ENCODE peak calls at places on chromosome 4, in eight cellular contexts. Y, B, F, P, H, G, M and S are unnamed samples.

GRCh38 chr4:40121515-40121914 is 64.9 kb downstream of the N4BP2 start:
- DNase-seq in H (no peak), P (peak; percentile 89), F (no peak), M (no peak), G (no peak), B (no peak), Y (no peak), S (no peak)

GRCh38 chr4:88158360-88159136 is at the start of gene ABCG2:
- DNase-seq in G (no peak), H (no peak), Y (peak; percentile 82), M (no peak), F (peak; percentile 26), B (peak; percentile 84), P (peak; percentile 75), S (no peak)

GRCh38 chr4:42855779-42856178 is 36.7 kb upstream of the GRXCR1 start:
- DNase-seq in Y (no peak), F (no peak), M (no peak), G (no peak), P (no peak), B (no peak), H (no peak), S (no peak)

GRCh38 chr4:179196511-179196910 is 1754.3 kb upstream of the AGA start:
- DNase-seq in G (no peak), B (no peak), M (no peak), P (peak; percentile 56), F (no peak), Y (no peak), H (no peak), S (no peak)

GRCh38 chr4:147011386-147011785 is 65.7 kb upstream of the TTC29 start:
- DNase-seq in H (no peak), B (no peak), P (no peak), F (no peak), G (no peak), M (no peak), Y (no peak), S (no peak)

GRCh38 chr4:27763830-27764525 is 903.3 kb downstream of the STIM2 start:
- DNase-seq in F (no peak), B (no peak), H (no peak), Y (no peak), P (no peak), M (no peak), G (no peak), S (no peak)

GRCh38 chr4:52244773-52245360 is 193.8 kb downstream of the SPATA18 start:
- DNase-seq in P (no peak), H (no peak), Y (no peak), M (no peak), B (no peak), F (no peak), G (no peak), S (no peak)

GRCh38 chr4:100356172-100356571 is 161.7 kb downstream of the EMCN start:
- DNase-seq in P (no peak), G (no peak), M (no peak), F (no peak), Y (no peak), H (no peak), B (no peak), S (no peak)

GRCh38 chr4:126807132-126807531 is 825.6 kb upstream of the INTU start:
- DNase-seq in H (no peak), P (peak; percentile 4), B (no peak), G (no peak), Y (no peak), F (no peak), M (no peak), S (no peak)

GRCh38 chr4:76342191-76342590 is 35.7 kb downstream of the STBD1 start:
- DNase-seq in B (no peak), F (no peak), M (no peak), Y (no peak), P (no peak), H (no peak), G (no peak), S (no peak)

DNA sequence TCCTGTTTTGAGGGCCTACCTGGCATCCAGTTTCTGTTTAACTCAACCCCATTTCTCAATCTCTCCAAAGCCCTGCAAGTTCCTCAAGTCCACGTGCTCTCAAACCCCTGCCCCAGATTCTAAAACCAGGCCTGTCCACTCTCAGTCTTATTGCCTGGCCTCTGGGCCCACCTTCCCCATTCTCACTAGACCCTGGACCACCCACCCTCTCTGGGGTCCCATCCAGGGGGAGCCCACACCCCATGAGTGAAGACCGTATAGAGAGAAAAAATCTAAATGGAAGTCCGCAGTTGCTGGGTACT is 58.3 kb downstream of the TLR10 start:
- DNase-seq in Y (no peak), M (no peak), G (no peak), H (no peak), P (no peak), B (no peak), F (no peak), S (no peak)
- H3K27ac ChIP-seq in Y (no peak overlapping the region), M (no peak overlapping the region), G (no peak overlapping the region), H (no peak overlapping the region), P (no peak overlapping the region), B (no peak overlapping the region), F (no peak overlapping the region), S (no peak overlapping the region)

GRCh38 chr4:4408576-4409335 is 21.9 kb downstream of the NSG1 start:
- DNase-seq in B (no peak), H (no peak), Y (peak; percentile 61), G (no peak), P (no peak), M (no peak), F (no peak), S (no peak)

GRCh38 chr4:4410271-4410670 is 23.4 kb downstream of the NSG1 start:
- DNase-seq in Y (no peak), H (no peak), P (no peak), F (no peak), M (no peak), G (no peak), B (no peak), S (no peak)

GRCh38 chr4:4407299-4408131 is 20.6 kb downstream of the NSG1 start:
- DNase-seq in G (no peak), Y (peak; percentile 56), F (no peak), B (no peak), H (no peak), M (no peak), P (no peak), S (no peak)

GRCh38 chr4:4408132-4408523 is 21.2 kb downstream of the NSG1 start:
- DNase-seq in P (no peak), F (no peak), G (no peak), H (no peak), Y (peak; percentile 62), B (no peak), M (no peak), S (no peak)

DNA sequence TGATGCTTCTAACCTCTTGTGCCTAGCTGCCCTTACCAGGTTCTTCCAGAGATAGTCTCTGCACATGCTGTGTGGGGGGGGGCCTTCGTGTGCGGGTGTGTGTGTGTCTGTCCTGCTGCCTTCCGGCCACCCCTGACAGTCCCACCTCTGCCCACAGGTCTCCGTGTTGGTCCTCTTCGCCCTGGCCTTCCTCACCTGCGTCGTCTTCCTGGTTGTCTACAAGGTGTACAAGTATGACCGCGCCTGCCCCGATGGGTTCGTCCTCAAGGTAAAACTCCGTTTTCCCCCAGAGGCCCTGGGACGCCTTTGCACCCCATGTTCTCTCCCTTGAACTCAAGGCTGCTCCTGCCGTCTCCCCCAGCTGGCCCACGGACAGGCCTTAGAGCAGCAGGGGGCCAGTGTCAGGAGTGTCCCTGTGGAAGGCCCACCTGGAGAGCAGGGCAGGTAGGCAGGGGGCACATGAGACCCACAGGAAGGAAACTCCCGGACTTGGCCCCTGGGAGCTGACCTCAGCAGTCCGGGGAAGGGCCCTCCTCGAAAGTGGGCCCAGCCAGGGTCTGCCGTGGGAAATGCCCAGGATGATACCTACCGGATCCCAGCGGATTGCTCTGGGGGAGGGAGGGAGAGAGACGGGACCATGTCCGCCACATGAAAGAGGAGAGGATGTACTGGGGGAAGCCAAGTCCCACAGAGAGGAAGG is 22.7 kb downstream of the NSG1 start:
- DNase-seq in Y (peak; percentile 76), M (no peak), G (no peak), F (no peak), P (no peak), B (no peak), H (no peak), S (no peak)
- H3K36me3 ChIP-seq in Y (no peaks in the 10 kb centered on the region), M (no peaks in the 10 kb centered on the region), G (no peaks in the 10 kb centered on the region), F (no peaks in the 10 kb centered on the region), P (no peaks in the 10 kb centered on the region), B (no peaks in the 10 kb centered on the region), H (no peaks in the 10 kb centered on the region), S (no peaks in the 10 kb centered on the region)

DNA sequence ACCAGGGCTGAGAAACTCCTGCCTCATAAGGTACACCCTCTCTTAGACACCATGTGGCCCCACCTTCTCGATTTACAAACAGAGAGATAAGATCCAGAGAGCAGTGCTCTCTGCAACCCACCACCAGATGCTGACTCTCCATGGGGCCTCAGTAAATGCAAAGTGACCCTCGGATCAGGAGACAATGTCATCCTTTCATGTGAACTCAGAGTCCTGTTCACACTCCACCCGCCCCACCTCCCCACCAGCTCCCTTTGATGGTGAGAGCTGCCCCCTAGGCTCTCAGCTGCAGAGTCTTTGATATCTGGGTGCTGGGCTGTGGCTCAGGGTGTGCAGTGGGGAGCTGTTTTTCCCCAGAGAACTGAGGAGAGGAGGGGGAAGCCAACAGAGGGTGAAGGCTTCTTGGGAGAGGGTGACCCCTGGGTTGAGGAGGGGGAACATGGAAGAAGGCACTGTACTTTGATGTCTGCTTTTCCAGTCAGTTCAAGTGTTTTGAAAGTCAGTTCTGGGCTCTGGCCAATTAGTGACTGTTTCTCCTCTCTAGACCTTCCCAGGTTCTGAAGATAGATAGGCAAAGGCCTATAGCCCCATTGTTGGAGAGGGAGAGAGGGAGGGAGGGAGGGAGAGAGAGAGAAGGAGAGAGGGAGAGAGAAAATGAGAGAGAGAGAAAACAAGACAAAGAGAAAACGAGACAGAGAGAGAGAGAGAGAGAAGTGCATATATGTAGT is 88.2 kb downstream of the SCD5 start:
- DNase-seq in Y (no peak), M (no peak), B (no peak), H (no peak), P (no peak), G (no peak), F (no peak), S (no peak)
- TF ChIP-seq CTCF in Y (no peak), M (no peak), B (no peak), H (no peak), P (no peak), G (no peak), F (no peak), S (no peak)

DNA sequence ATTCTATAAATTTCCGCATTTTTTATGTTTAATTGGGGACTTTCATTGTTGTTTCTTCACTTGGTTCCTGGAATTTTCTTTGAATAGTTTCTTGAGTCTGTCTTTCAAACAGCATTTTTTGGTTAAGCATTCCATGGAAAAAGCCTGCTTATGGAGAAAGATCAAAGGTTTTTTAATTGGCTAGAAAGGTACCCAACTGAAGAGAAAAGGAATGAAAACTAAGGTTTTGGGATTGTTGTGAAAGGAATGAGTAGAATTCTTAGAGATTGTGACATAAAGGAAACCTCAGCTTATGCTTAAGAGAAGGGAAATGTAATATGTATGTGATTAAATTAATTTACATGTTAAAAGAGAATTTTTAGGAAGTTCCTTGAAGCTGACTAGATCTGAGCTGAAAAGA is 82.8 kb downstream of the CCKAR start:
- DNase-seq in Y (no peak), P (peak; percentile 13), F (no peak), H (no peak), M (no peak), B (no peak), G (no peak), S (no peak)
- H3K27ac ChIP-seq in Y (no peak overlapping the region), P (no peak overlapping the region), F (no peak overlapping the region), H (no peak overlapping the region), M (no peak overlapping the region), B (no peak overlapping the region), G (no peak overlapping the region), S (no peak overlapping the region)

DNA sequence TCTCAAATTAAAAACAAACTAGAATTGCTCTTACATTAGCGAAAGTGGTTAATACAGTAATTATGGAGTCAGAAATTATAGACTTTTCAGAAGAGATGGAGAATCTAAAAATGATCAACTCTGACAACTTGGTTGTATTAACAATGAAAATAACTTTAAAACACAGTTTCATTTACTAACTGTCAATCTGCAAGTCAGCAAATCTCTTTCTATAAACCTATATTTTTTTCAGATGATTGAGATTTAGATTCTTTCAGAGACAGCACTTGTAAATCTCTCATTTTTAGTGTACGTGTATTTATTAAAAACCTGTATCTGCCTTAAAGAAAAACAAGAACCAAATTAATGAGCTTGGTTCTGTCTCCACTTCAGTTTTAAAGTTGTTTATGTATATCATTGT is 311.4 kb downstream of the EPHA5 start:
- DNase-seq in Y (no peak), M (no peak), F (no peak), G (no peak), B (no peak), P (no peak), H (no peak), S (no peak)
- H3K36me3 ChIP-seq in Y (no peaks in the 10 kb centered on the region), M (no peaks in the 10 kb centered on the region), F (no peaks in the 10 kb centered on the region), G (no peaks in the 10 kb centered on the region), B (no peaks in the 10 kb centered on the region), P (no peaks in the 10 kb centered on the region), H (no peaks in the 10 kb centered on the region), S (no peaks in the 10 kb centered on the region)